ENCODE peak calls at places on chromosomes 4 and X, in five cellular contexts. N is neuronal stem cell, V is IMR-90, Y is mesenchymal stem cell, D is H1. T is an unnamed sample.

GRCh38 chr4:158538176-158538575 is 16.5 kb downstream of the RXFP1 start:
- DNase-seq in N (no peak), V (peak; percentile 53), Y (peak; percentile 2), D (no peak), T (peak; percentile 21)

GRCh38 chr4:106546380-106546779 is 177.8 kb upstream of the GIMD1 start:
- DNase-seq in N (no peak), V (no peak), Y (no peak), D (no peak), T (no peak)

GRCh38 chr4:2082627-2083026 is 23.5 kb downstream of the NAT8L start:
- DNase-seq in N (no peak), V (no peak), Y (no peak), D (no peak), T (no peak)

GRCh38 chrX:97860206-97860605 is 976.5 kb downstream of the RPA4 start:
- DNase-seq in N (peak; percentile 0), V (peak; percentile 73), Y (peak; percentile 54), D (no peak), T (no peak)

GRCh38 chrX:47697171-47697570 is 38.2 kb upstream of the UXT start:
- DNase-seq in N (no peak), V (no peak), Y (no peak), D (no peak), T (no peak)

GRCh38 chrX:130109429-130110378 is 593 bp downstream of the ELF4 start:
- DNase-seq in N (no peak), V (peak; percentile 27), Y (peak; percentile 67), D (peak; percentile 53), T (no peak)

GRCh38 chrX:109684136-109684535 is 48.9 kb downstream of the ACSL4 start:
- DNase-seq in N (no peak), V (peak; percentile 19), Y (no peak), D (no peak), T (no peak)

GRCh38 chrX:154002215-154002719 is 17.4 kb downstream of the IRAK1 start:
- DNase-seq in N (no peak), V (peak; percentile 61), Y (peak; percentile 51), D (no peak), T (peak; percentile 73)

GRCh38 chr4:158282252-158282651 is 72.0 kb downstream of the TMEM144 start:
- DNase-seq in N (no peak), V (peak; percentile 40), Y (peak; percentile 18), D (no peak), T (peak; percentile 45)

GRCh38 chr4:180189639-180190038 is 2053.6 kb upstream of the TENM3 start:
- DNase-seq in N (no peak), V (peak; percentile 37), Y (peak; percentile 3), D (no peak), T (no peak)
- H2BK15ac ChIP-seq in N (no peak overlapping the region), V (no peak overlapping the region), Y (no peak overlapping the region), D (no peak overlapping the region), T (no peak overlapping the region)

GRCh38 chrX:120560405-120560841 is 339 bp downstream of the CUL4B start:
- DNase-seq in N (no peak), V (peak; percentile 39), Y (peak; percentile 65), D (no peak), T (no peak)
- H3K18ac ChIP-seq in N (peak overlapping the region; percentile 76), V (peak overlapping the region; percentile 95), Y (peak overlapping the region; percentile 81), D (peak overlapping the region; percentile 60), T (peak overlapping the region; percentile 61)

GRCh38 chrX:152958047-152958446 is 35.9 kb downstream of the PNMA5 start:
- DNase-seq in N (no peak), V (no peak), Y (no peak), D (no peak), T (peak; percentile 1)
- H3K4me3 ChIP-seq in N (no peak overlapping the region), V (no peak overlapping the region), Y (peak overlapping the region; percentile 63), D (no peak overlapping the region), T (no peak overlapping the region)

GRCh38 chr4:130053723-130054122 is 957.8 kb downstream of the C4orf33 start:
- DNase-seq in N (no peak), V (no peak), Y (no peak), D (no peak), T (no peak)
- H2BK15ac ChIP-seq in N (no peak overlapping the region), V (no peak overlapping the region), Y (no peak overlapping the region), D (no peak overlapping the region), T (no peak overlapping the region)

DNA sequence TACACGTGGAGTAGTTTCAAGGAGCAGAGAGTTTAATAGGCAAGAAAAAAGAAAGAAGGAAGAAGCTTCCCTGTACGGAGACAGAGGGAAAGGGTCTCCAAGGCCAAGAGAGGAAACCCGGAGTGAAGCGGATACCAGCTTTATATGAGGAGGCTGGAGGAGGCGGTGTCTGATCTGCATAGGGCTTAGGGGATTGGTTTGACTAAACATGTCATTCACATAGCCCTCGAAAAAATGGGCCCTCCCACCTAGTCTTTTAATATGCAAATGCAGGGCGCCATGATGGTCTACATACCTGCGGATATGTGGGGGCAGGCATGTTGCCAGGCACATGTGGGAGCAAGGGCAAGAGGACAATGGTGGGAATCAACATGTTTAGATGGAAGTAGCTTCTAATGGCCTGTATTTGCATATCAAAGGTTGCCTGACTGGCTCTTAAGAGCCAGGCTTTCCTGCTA is 103.1 kb upstream of the UGT8 start:
- DNase-seq in N (peak; percentile 1), V (no peak), Y (no peak), D (peak; percentile 59), T (peak; percentile 98)
- H3K18ac ChIP-seq in N (no peak overlapping the region), V (no peak overlapping the region), Y (no peak overlapping the region), D (peak overlapping the region; percentile 36), T (peak overlapping the region; percentile 60)

DNA sequence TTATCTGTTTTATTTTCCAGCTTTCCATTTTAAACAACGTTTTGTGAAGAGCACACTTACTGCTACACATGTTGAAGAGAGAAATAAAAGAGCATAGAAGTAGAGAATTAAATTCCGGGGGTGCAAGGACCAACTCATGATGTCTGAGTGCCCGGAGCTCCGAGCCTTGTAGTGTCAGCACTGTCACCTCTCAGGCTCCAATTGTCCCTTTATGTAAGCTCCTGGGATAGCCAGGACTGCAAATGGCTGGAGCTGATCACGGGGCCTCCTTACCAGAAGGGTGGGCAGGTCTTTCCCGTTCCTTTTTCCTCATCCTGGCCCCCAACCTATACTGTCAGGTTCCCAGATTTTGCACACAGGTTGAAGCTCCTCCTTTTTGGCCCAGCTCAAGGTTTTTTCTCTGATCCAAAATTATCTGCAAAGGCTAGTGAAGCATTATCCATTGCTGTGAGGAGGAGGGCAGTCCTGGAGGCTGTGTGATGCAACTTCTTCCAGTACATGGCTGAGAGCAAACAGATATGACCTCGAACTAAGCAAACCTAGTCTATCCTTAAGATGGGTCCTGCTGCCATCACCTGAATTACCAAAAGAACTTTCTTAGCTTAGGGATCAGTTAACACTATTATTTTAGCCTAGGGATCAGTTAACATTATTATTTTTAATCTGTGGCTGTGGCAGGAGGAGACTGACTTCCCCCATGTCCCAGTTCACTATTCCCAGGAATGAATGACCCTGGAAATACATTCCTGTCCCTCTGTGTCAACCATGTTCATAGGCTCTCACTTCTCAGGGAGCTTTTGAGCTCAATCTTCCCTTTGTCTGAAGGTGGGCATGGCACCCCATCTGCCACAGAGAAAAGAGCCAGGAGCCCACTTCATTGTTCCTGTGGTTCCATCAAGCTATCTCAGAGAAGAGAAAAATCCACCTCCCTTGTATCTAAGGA is at the start of gene FGG:
- DNase-seq in N (no peak), V (no peak), Y (no peak), D (no peak), T (no peak)
- H3K4me3 ChIP-seq in N (peak within 1 kb of the TSS; percentile 12), V (no peak within 1 kb of the TSS), Y (no peak within 1 kb of the TSS), D (no peak within 1 kb of the TSS), T (no peak within 1 kb of the TSS)

GRCh38 chrX:41033299-41033698 is 51.9 kb upstream of the USP9X start:
- DNase-seq in N (no peak), V (no peak), Y (no peak), D (no peak), T (no peak)

GRCh38 chrX:41035582-41035981 is 49.7 kb upstream of the USP9X start:
- DNase-seq in N (no peak), V (no peak), Y (no peak), D (no peak), T (no peak)

GRCh38 chrX:41029332-41029731 is 55.9 kb upstream of the USP9X start:
- DNase-seq in N (no peak), V (peak; percentile 19), Y (peak; percentile 40), D (no peak), T (no peak)

GRCh38 chrX:41027388-41027787 is 57.9 kb upstream of the USP9X start:
- DNase-seq in N (no peak), V (peak; percentile 76), Y (peak; percentile 42), D (no peak), T (no peak)

GRCh38 chrX:41031256-41031967 is 53.8 kb upstream of the USP9X start:
- DNase-seq in N (no peak), V (no peak), Y (no peak), D (no peak), T (no peak)
- H2BK15ac ChIP-seq in N (no peak overlapping the region), V (peak overlapping the region; percentile 53), Y (no peak overlapping the region), D (no peak overlapping the region), T (no peak overlapping the region)

DNA sequence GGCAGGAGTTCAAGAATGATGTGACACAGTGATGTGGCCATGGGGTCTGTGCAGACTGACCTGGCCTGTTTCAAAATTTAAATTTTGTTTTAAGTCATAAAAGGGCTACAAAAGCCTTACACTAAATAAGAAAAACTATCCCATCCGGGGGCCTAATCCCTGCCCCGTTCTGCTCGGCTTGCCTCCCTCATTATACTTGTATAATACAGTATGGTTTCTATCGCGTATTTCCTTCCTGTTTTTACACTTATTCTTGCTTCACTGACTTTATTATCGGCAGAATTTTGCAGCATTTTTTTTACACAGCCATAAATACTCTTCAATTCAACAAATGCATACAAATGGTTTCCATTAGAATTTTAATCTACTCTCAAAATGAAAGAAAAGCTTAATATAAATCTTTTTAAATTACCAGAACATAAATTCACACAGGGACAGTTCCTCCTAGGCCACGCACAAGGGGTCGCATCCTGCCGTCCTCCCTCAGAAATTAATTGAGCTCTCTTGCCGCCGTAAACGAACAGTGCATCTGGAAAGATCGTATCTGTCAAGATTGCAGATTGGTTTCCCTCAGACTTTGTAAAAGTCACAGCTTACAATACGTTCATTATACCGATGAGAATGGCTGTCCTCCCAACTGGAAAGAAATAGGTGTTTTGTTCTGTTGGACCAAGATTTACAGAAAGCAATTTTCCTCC is 42.9 kb downstream of the DCTD start:
- DNase-seq in N (no peak), V (no peak), Y (no peak), D (no peak), T (no peak)
- H3K18ac ChIP-seq in N (no peak overlapping the region), V (no peak overlapping the region), Y (no peak overlapping the region), D (no peak overlapping the region), T (no peak overlapping the region)

GRCh38 chrX:103101280-103102042 is 8.5 kb upstream of the NXF3 start:
- DNase-seq in N (no peak), V (no peak), Y (no peak), D (no peak), T (peak; percentile 83)

GRCh38 chrX:103098488-103098887 is 5.5 kb upstream of the NXF3 start:
- DNase-seq in N (no peak), V (no peak), Y (no peak), D (no peak), T (peak; percentile 51)

GRCh38 chrX:103099706-103100105 is 6.8 kb upstream of the NXF3 start:
- DNase-seq in N (no peak), V (no peak), Y (no peak), D (no peak), T (no peak)

DNA sequence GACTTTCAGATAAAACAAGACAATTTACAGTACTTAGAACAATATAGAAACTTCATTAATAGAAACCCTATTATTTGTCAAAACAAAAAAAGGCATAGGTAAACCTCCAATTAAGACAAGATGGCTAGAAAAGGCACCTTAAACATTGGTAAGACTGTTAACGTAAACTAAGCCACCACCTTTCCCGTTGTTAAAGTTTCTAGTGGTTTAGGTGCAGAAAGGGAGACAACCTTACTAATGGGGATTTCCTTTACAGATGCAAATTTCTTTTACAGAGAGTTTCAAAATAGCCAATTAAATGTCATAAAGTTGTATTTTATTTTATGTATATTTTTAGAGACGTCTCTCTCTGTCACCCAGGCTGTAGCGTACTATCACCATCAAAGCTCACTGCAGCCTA is 7.5 kb upstream of the NXF3 start:
- DNase-seq in N (no peak), V (no peak), Y (no peak), D (no peak), T (no peak)
- H3K4me3 ChIP-seq in N (no peak overlapping the region), V (no peak overlapping the region), Y (no peak overlapping the region), D (no peak overlapping the region), T (no peak overlapping the region)

GRCh38 chrX:41333994-41334865 is at the start of gene DDX3X:
- DNase-seq in N (peak; percentile 78), V (peak; percentile 91), Y (peak; percentile 91), D (peak; percentile 79), T (peak; percentile 71)
- H2BK15ac ChIP-seq in N (no peak within 1 kb of the TSS), V (peak within 1 kb of the TSS; percentile 69), Y (peak within 1 kb of the TSS; percentile 89), D (no peak within 1 kb of the TSS), T (no peak within 1 kb of the TSS)